ENCODE peak calls at places on chromosome 13, in seven cellular contexts. Z is effector memory CD4-positive, alpha-beta T cell; N is astrocyte of the spinal cord; F is T-cell; K is nephron progenitor cell; Y is non-pigmented ciliary epithelial cell; D is NCI-H2029. M is an unnamed sample.

GRCh38 chr13:88248393-88248792 is 577.2 kb downstream of the SLITRK5 start:
- DNase-seq in Z (no peak), N (no peak), F (no peak), K (no peak), Y (no peak), D (no peak), M (no peak)

GRCh38 chr13:102035969-102036368 is 365.9 kb downstream of the FGF14 start:
- DNase-seq in Z (no peak), N (no peak), F (no peak), K (no peak), Y (no peak), D (peak; percentile 36), M (no peak)

GRCh38 chr13:103525530-103525929 is 459.3 kb upstream of the SLC10A2 start:
- DNase-seq in Z (no peak), N (no peak), F (no peak), K (no peak), Y (no peak), D (no peak), M (no peak)

GRCh38 chr13:111359237-111359915 is 38.9 kb downstream of the TEX29 start:
- DNase-seq in Z (no peak), N (no peak), F (no peak), K (no peak), Y (no peak), D (no peak), M (no peak)

GRCh38 chr13:41054919-41055619 is 6.2 kb upstream of the WBP4 start:
- DNase-seq in Z (no peak), N (no peak), F (no peak), K (no peak), Y (no peak), D (no peak), M (no peak)

GRCh38 chr13:60944016-60944415 is 471.6 kb downstream of the PCDH20 start:
- DNase-seq in Z (no peak), N (no peak), F (no peak), K (no peak), Y (no peak), D (no peak), M (no peak)

GRCh38 chr13:32417995-32418394 is 9.9 kb downstream of the N4BP2L1 start:
- DNase-seq in Z (no peak), N (no peak), F (no peak), K (no peak), Y (no peak), D (no peak), M (no peak)

GRCh38 chr13:46113596-46113995 is 8.8 kb upstream of the CPB2 start:
- DNase-seq in Z (no peak), N (peak; percentile 36), F (no peak), K (no peak), Y (peak; percentile 27), D (no peak), M (peak; percentile 13)

GRCh38 chr13:104414181-104414580 is 1348.0 kb upstream of the SLC10A2 start:
- DNase-seq in Z (no peak), N (no peak), F (no peak), K (no peak), Y (no peak), D (no peak), M (no peak)

GRCh38 chr13:78137404-78138142 is 218.9 kb upstream of the EDNRB start:
- DNase-seq in Z (no peak), N (peak; percentile 75), F (no peak), K (peak; percentile 41), Y (peak; percentile 24), D (peak; percentile 41), M (peak; percentile 79)

M was measured in cardiac fibroblast.